ENCODE peak calls at places on chromosomes 5 and 9, in six cellular contexts. One of them, this sample, is unnamed.

GRCh38 chr5:40150896-40151295 is 528.8 kb upstream of the PTGER4 start:
- DNase-seq in GM10248: no peak
- DNase-seq in cardiac muscle cell: no peak
- DNase-seq in NCI-H1930: no peak
- DNase-seq in endothelial cell: no peak
- DNase-seq in iris pigment epithelial cell: no peak
- DNase-seq in this sample: no peak

GRCh38 chr5:34775886-34776285 is 63.1 kb upstream of the TTC23L start:
- DNase-seq in endothelial cell: no peak
- DNase-seq in cardiac muscle cell: no peak
- DNase-seq in iris pigment epithelial cell: no peak
- DNase-seq in GM10248: no peak
- DNase-seq in NCI-H1930: no peak
- DNase-seq in this sample: no peak

GRCh38 chr5:157252741-157253465 is 13.0 kb upstream of the CYFIP2 start:
- DNase-seq in endothelial cell: no peak
- DNase-seq in iris pigment epithelial cell: no peak
- DNase-seq in GM10248: peak; percentile 48
- DNase-seq in cardiac muscle cell: no peak
- DNase-seq in NCI-H1930: no peak
- DNase-seq in this sample: peak; percentile 69

GRCh38 chr5:159061186-159061796 is 38.4 kb downstream of the EBF1 start:
- DNase-seq in NCI-H1930: no peak
- DNase-seq in iris pigment epithelial cell: peak; percentile 69
- DNase-seq in endothelial cell: no peak
- DNase-seq in cardiac muscle cell: no peak
- DNase-seq in GM10248: no peak
- DNase-seq in this sample: no peak

GRCh38 chr9:88973281-88974045 is 17.8 kb upstream of the S1PR3 start:
- DNase-seq in endothelial cell: no peak
- DNase-seq in GM10248: no peak
- DNase-seq in NCI-H1930: no peak
- DNase-seq in cardiac muscle cell: no peak
- DNase-seq in iris pigment epithelial cell: no peak
- DNase-seq in this sample: no peak

GRCh38 chr5:173279166-173279565 is 44.2 kb upstream of the NKX2-5 start:
- DNase-seq in endothelial cell: no peak
- DNase-seq in cardiac muscle cell: no peak
- DNase-seq in NCI-H1930: no peak
- DNase-seq in GM10248: no peak
- DNase-seq in iris pigment epithelial cell: no peak
- DNase-seq in this sample: no peak

GRCh38 chr9:22595805-22596204 is 149.2 kb downstream of the DMRTA1 start:
- DNase-seq in endothelial cell: no peak
- DNase-seq in GM10248: no peak
- DNase-seq in NCI-H1930: no peak
- DNase-seq in cardiac muscle cell: no peak
- DNase-seq in iris pigment epithelial cell: no peak
- DNase-seq in this sample: no peak

GRCh38 chr5:76849767-76850291 is at the start of gene S100Z:
- DNase-seq in GM10248: no peak
- DNase-seq in endothelial cell: no peak
- DNase-seq in iris pigment epithelial cell: no peak
- DNase-seq in NCI-H1930: no peak
- DNase-seq in cardiac muscle cell: no peak
- DNase-seq in this sample: no peak

GRCh38 chr5:57911466-57911865 is 428.9 kb upstream of the ACTBL2 start:
- DNase-seq in GM10248: no peak
- DNase-seq in iris pigment epithelial cell: no peak
- DNase-seq in NCI-H1930: no peak
- DNase-seq in endothelial cell: no peak
- DNase-seq in cardiac muscle cell: no peak
- DNase-seq in this sample: no peak

GRCh38 chr5:149442563-149443182 is 63.6 kb upstream of the IL17B start:
- DNase-seq in endothelial cell: peak; percentile 97
- DNase-seq in GM10248: peak; percentile 87
- DNase-seq in NCI-H1930: peak; percentile 36
- DNase-seq in cardiac muscle cell: peak; percentile 90
- DNase-seq in iris pigment epithelial cell: peak; percentile 52
- DNase-seq in this sample: peak; percentile 55

GRCh38 chr5:142403583-142403982 is 78.8 kb upstream of the SPRY4 start:
- DNase-seq in NCI-H1930: no peak
- DNase-seq in endothelial cell: no peak
- DNase-seq in cardiac muscle cell: no peak
- DNase-seq in GM10248: no peak
- DNase-seq in iris pigment epithelial cell: no peak
- DNase-seq in this sample: no peak

GRCh38 chr5:2300861-2301610 is 418.3 kb upstream of the IRX4 start:
- DNase-seq in cardiac muscle cell: no peak
- DNase-seq in endothelial cell: no peak
- DNase-seq in iris pigment epithelial cell: no peak
- DNase-seq in GM10248: no peak
- DNase-seq in NCI-H1930: no peak
- DNase-seq in this sample: no peak

GRCh38 chr5:175655411-175655810 is 2.5 kb upstream of the HRH2 start:
- DNase-seq in iris pigment epithelial cell: no peak
- DNase-seq in NCI-H1930: no peak
- DNase-seq in GM10248: no peak
- DNase-seq in endothelial cell: no peak
- DNase-seq in cardiac muscle cell: no peak
- DNase-seq in this sample: no peak

GRCh38 chr5:145797336-145797735 is 37.8 kb downstream of the PRELID2 start:
- DNase-seq in cardiac muscle cell: no peak
- DNase-seq in NCI-H1930: no peak
- DNase-seq in iris pigment epithelial cell: peak; percentile 66
- DNase-seq in endothelial cell: no peak
- DNase-seq in GM10248: no peak
- DNase-seq in this sample: no peak

GRCh38 chr9:82805027-82805426 is 257.9 kb downstream of the RASEF start:
- DNase-seq in GM10248: no peak
- DNase-seq in iris pigment epithelial cell: no peak
- DNase-seq in cardiac muscle cell: no peak
- DNase-seq in endothelial cell: no peak
- DNase-seq in NCI-H1930: no peak
- DNase-seq in this sample: no peak